ENCODE peak calls at places on chromosomes 13 and 19, in four cellular contexts. V is tibial nerve; F is CD4-positive, alpha-beta memory T cell; Y is thoracic aorta. R is an unnamed sample.

GRCh38 chr13:44298314-44298713 is 75.3 kb upstream of the SERP2 start:
- DNase-seq in V (no peak), F (no peak), Y (no peak), R (no peak)

GRCh38 chr13:112790735-112791641 is 101.2 kb downstream of the ATP11A start:
- DNase-seq in V (no peak), F (no peak), Y (no peak), R (no peak)

GRCh38 chr13:49997935-49998334 is 1.1 kb downstream of the TRIM13 start:
- DNase-seq in V (no peak), F (no peak), Y (no peak), R (no peak)

GRCh38 chr13:76823969-76824368 is 62.2 kb downstream of the KCTD12 start:
- DNase-seq in V (no peak), F (no peak), Y (no peak), R (no peak)

GRCh38 chr13:78193853-78194252 is 275.2 kb upstream of the EDNRB start:
- DNase-seq in V (no peak), F (no peak), Y (no peak), R (no peak)

GRCh38 chr13:33275916-33276315 is 9.6 kb downstream of the STARD13 start:
- DNase-seq in V (no peak), F (no peak), Y (no peak), R (no peak)

GRCh38 chr13:75217949-75218348 is 264.0 kb downstream of the TBC1D4 start:
- DNase-seq in V (no peak), F (no peak), Y (no peak), R (no peak)

GRCh38 chr19:40191836-40192646 is 815 bp downstream of the MAP3K10 start:
- DNase-seq in V (no peak), F (no peak), Y (no peak), R (no peak)

GRCh38 chr19:18878058-18878797 is 17.7 kb downstream of the CERS1 start:
- DNase-seq in V (no peak), F (peak), Y (no peak), R (no peak)

GRCh38 chr19:58229255-58229639 is 533 bp downstream of the ZNF544 start:
- DNase-seq in V (no peak), F (peak), Y (no peak), R (no peak)

GRCh38 chr13:79749985-79750551 is 269.1 kb downstream of the NDFIP2 start:
- DNase-seq in V (peak), F (no peak), Y (no peak), R (peak)

GRCh38 chr13:101514100-101514499 is 61.6 kb downstream of the ITGBL1 start:
- DNase-seq in V (no peak), F (no peak), Y (no peak), R (no peak)

GRCh38 chr13:101545521-101545920 is 93.0 kb downstream of the ITGBL1 start:
- DNase-seq in V (no peak), F (no peak), Y (no peak), R (no peak)

GRCh38 chr19:57321164-57321563 is 892 bp downstream of the ZNF543 start:
- DNase-seq in V (no peak), F (no peak), Y (no peak), R (no peak)

GRCh38 chr13:66967825-66968597 is 262.1 kb downstream of the PCDH9 start:
- DNase-seq in V (no peak), F (no peak), Y (no peak), R (no peak)

GRCh38 chr19:13784731-13785452 is 10.4 kb upstream of the ZSWIM4 start:
- DNase-seq in V (peak), F (peak), Y (peak), R (no peak)

GRCh38 chr13:37010424-37010823 is 9.8 kb downstream of the EXOSC8 start:
- DNase-seq in V (no peak), F (no peak), Y (no peak), R (no peak)
- H3K27ac ChIP-seq in V (no peak), F (no peak), Y (no peak), R (no peak)

GRCh38 chr19:7618366-7618765 is 11.0 kb downstream of the XAB2 start:
- DNase-seq in V (no peak), F (no peak), Y (no peak), R (no peak)

GRCh38 chr19:7618771-7619510 is 10.4 kb downstream of the XAB2 start:
- DNase-seq in V (no peak), F (peak), Y (no peak), R (no peak)

GRCh38 chr19:7619671-7620441 is 9.5 kb downstream of the XAB2 start:
- DNase-seq in V (no peak), F (no peak), Y (no peak), R (no peak)

GRCh38 chr19:7617172-7617571 is 12.2 kb downstream of the XAB2 start:
- DNase-seq in V (no peak), F (peak), Y (no peak), R (no peak)

DNA sequence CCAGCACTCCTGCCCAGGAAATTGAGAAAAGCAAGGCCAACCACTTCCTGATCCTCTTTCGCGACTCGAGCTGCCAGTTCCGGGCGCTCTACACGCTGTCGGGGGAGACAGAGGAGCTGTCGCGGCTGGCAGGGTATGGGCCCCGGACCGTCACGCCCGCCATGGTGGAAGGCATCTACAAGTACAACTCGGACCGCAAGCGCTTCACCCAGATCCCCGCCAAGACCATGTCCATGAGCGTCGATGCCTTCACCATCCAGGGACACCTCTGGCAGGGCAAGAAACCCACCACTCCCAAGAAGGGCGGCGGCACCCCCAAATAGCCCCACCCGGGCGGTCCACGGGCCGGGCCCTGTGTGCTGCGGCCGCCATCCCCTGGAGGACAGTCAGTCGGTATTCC is 11.6 kb downstream of the XAB2 start:
- DNase-seq in V (no peak), F (no peak), Y (no peak), R (no peak)
- H3K27ac ChIP-seq in V (no peak), F (no peak), Y (no peak), R (no peak)

GRCh38 chr13:53064721-53065120 is 36.1 kb downstream of the OLFM4 start:
- DNase-seq in V (peak), F (no peak), Y (no peak), R (no peak)
- H3K27ac ChIP-seq in V (no peak), F (no peak), Y (no peak), R (no peak)

DNA sequence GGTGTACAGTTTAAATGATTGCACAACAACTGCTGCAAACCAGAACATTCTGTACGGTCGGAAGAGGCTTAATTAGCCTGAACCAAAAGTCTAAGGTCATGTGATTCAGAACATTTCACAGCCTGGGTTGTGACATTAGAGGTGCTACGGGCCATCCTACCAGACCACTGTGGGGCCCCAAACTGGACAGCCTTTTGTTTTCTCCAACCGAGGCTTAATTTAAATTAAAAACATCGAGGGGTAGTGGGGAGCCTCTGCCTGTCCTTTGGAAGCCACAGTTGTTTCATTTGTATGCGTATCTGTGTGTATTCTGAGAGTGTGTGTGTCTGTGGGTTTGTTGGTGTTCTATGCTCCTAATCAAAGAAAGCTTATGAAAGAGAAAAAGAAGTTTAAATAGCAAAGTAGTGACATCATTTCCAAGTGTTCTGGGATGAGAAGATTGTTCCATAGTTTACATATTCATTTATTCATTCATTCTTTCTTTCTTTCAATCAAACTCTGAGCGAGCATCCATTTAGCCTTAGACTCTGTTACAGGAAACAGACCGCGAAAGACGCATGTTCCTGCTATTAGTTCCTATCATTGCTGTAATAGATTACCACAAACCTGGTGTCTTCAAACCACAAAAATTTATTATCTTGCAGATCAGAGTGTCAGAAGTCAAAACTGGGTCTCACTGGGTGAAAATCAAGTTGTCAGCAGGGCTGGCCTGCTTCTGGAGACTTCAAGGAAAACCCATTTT is 444.8 kb downstream of the FOXO1 start:
- DNase-seq in V (peak), F (peak), Y (no peak), R (no peak)
- H3K27ac ChIP-seq in V (peak), F (peak), Y (peak), R (no peak)

GRCh38 chr19:1151917-1152601 is 22.0 kb downstream of the SBNO2 start:
- DNase-seq in V (no peak), F (no peak), Y (no peak), R (no peak)
- H3K27ac ChIP-seq in V (no peak), F (no peak), Y (peak), R (peak)

DNA sequence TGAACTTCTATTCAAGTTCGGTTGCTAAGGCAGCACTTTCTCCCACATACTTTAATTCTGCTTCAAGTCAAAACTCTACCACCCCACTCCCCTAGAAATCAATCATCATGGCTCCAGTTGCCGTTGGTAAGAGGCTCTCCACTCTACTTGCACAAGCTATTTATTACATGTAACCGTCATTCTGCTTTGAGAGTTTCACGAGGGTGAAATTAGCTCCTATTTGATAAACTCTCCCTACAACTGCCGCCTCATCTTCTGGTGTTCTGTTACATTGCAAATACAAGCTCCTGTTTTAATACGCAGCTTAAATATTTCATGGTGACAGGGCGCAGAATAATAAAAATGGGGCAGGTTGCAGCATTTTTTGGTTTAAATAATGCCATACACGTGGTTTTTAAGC is 28.6 kb downstream of the SLC7A1 start:
- DNase-seq in V (no peak), F (no peak), Y (no peak), R (no peak)
- H3K27ac ChIP-seq in V (no peak), F (no peak), Y (no peak), R (no peak)